ENCODE peak calls at places on chromosomes 7 and 10, in four cellular contexts. K is Calu3, J is A549, P is kidney glomerular epithelial cell. E is an unnamed sample.

GRCh38 chr10:128875030-128875744 is 591.9 kb upstream of the MGMT start:
- DNase-seq in K (no peak), P (no peak), J (no peak), E (no peak)

GRCh38 chr10:110827410-110827809 is 44.3 kb upstream of the PDCD4 start:
- DNase-seq in P (no peak), K (no peak), J (no peak), E (no peak)

GRCh38 chr7:149494738-149495368 is 2.8 kb downstream of the ZNF746 start:
- DNase-seq in K (no peak), P (peak), J (no peak), E (no peak)

GRCh38 chr10:6145414-6145978 is 56.7 kb downstream of the RBM17 start:
- DNase-seq in P (no peak), K (no peak), J (no peak), E (peak)

GRCh38 chr7:147296986-147297385 is 1180.4 kb downstream of the CNTNAP2 start:
- DNase-seq in P (no peak), J (no peak), K (no peak), E (no peak)

GRCh38 chr7:18511351-18511750 is 15.8 kb downstream of the HDAC9 start:
- DNase-seq in J (no peak), P (peak), K (no peak), E (no peak)

GRCh38 chr10:124611738-124612137 is 132.4 kb downstream of the FAM53B start:
- DNase-seq in P (no peak), K (no peak), J (no peak), E (no peak)

GRCh38 chr10:133336131-133337078 is at the start of gene CALY:
- DNase-seq in J (peak), K (peak), P (no peak), E (peak)

GRCh38 chr7:43905209-43905946 is 1.0 kb downstream of the URGCP start:
- DNase-seq in P (peak), J (peak), K (peak), E (no peak)

GRCh38 chr7:98875501-98875900 is 2.8 kb upstream of the TRRAP start:
- DNase-seq in P (no peak), J (no peak), K (no peak), E (no peak)

GRCh38 chr10:24331457-24331856 is 122.5 kb downstream of the KIAA1217 start:
- DNase-seq in J (no peak), K (peak), P (peak), E (no peak)

GRCh38 chr10:70323143-70323696 is 39.4 kb upstream of the NPFFR1 start:
- DNase-seq in K (no peak), J (no peak), P (no peak), E (no peak)

GRCh38 chr7:146116452-146117219 is at the start of gene CNTNAP2:
- DNase-seq in J (no peak), P (no peak), K (no peak), E (no peak)

GRCh38 chr7:46011059-46011458 is 90.0 kb upstream of the IGFBP3 start:
- DNase-seq in J (no peak), P (no peak), K (no peak), E (no peak)

GRCh38 chr7:1251796-1252542 is 19.3 kb downstream of the UNCX start:
- DNase-seq in J (no peak), K (no peak), P (no peak), E (peak)

GRCh38 chr7:7861211-7861633 is 107.4 kb upstream of the GLCCI1 start:
- DNase-seq in K (peak), P (peak), J (peak), E (no peak)

GRCh38 chr10:114632869-114633715 is 25.0 kb downstream of the ABLIM1 start:
- DNase-seq in K (peak), P (peak), J (peak), E (no peak)

GRCh38 chr10:107971411-107971810 is 806.9 kb upstream of the SORCS1 start:
- DNase-seq in P (no peak), K (no peak), J (no peak), E (no peak)

GRCh38 chr7:36145686-36146085 is 7.4 kb upstream of the EEPD1 start:
- DNase-seq in K (no peak), P (no peak), J (no peak), E (no peak)

GRCh38 chr10:17737021-17737965 is 14.7 kb upstream of the TMEM236 start:
- DNase-seq in P (peak), J (peak), K (no peak), E (no peak)

GRCh38 chr7:107506683-107507339 is 37.0 kb downstream of the GPR22 start:
- DNase-seq in J (no peak), P (no peak), K (peak), E (peak)

GRCh38 chr7:32223721-32224120 is 153.5 kb upstream of the PDE1C start:
- DNase-seq in K (no peak), P (no peak), J (no peak), E (no peak)

GRCh38 chr10:96292971-96293909 is 11.0 kb upstream of the DNTT start:
- DNase-seq in K (no peak), J (peak), P (peak), E (no peak)